ENCODE peak calls at places on chromosomes 5 and 9, in five cellular contexts. W, X, J, Z and S are unnamed samples.

GRCh38 chr5:9733456-9733855 is 103.3 kb upstream of the TAS2R1 start:
- DNase-seq in W (no peak), X (no peak), J (no peak), Z (no peak), S (no peak)

GRCh38 chr5:149410721-149411432 is 31.8 kb upstream of the IL17B start:
- DNase-seq in W (no peak), X (no peak), J (no peak), Z (no peak), S (no peak)

GRCh38 chr5:6483880-6484382 is 35.3 kb downstream of the UBE2QL1 start:
- DNase-seq in W (no peak), X (no peak), J (no peak), Z (peak), S (no peak)

GRCh38 chr5:138949988-138950387 is 74.9 kb upstream of the LRRTM2 start:
- DNase-seq in W (no peak), X (no peak), J (no peak), Z (no peak), S (no peak)

GRCh38 chr5:32462618-32463017 is 18.1 kb upstream of the ZFR start:
- DNase-seq in W (no peak), X (no peak), J (peak), Z (no peak), S (no peak)

GRCh38 chr5:123718238-123718637 is 206.3 kb downstream of the CSNK1G3 start:
- DNase-seq in W (no peak), X (no peak), J (no peak), Z (no peak), S (no peak)

GRCh38 chr5:33370135-33370472 is 70.7 kb upstream of the TARS1 start:
- DNase-seq in W (no peak), X (no peak), J (peak), Z (no peak), S (no peak)

GRCh38 chr9:87950765-87951488 is 23.4 kb downstream of the CDK20 start:
- DNase-seq in W (peak), X (no peak), J (peak), Z (no peak), S (no peak)

GRCh38 chr5:41369799-41370198 is 140.6 kb downstream of the PLCXD3 start:
- DNase-seq in W (no peak), X (no peak), J (no peak), Z (no peak), S (no peak)

GRCh38 chr5:91306497-91306896 is 76.6 kb downstream of the ARRDC3 start:
- DNase-seq in W (no peak), X (no peak), J (peak), Z (no peak), S (no peak)

GRCh38 chr9:122904466-122904822 is 715 bp downstream of the RC3H2 start:
- DNase-seq in W (peak), X (no peak), J (peak), Z (no peak), S (no peak)

GRCh38 chr9:127489471-127490115 is 38.3 kb downstream of the LRSAM1 start:
- DNase-seq in W (no peak), X (no peak), J (no peak), Z (no peak), S (no peak)

GRCh38 chr5:179907570-179908324 is at the start of gene TBC1D9B:
- DNase-seq in W (peak), X (no peak), J (peak), Z (peak), S (peak)

GRCh38 chr5:157550668-157551067 is 24.9 kb downstream of the ADAM19 start:
- DNase-seq in W (no peak), X (no peak), J (no peak), Z (no peak), S (no peak)

GRCh38 chr5:139634028-139634325 is 14.2 kb upstream of the CXXC5 start:
- DNase-seq in W (no peak), X (no peak), J (no peak), Z (no peak), S (no peak)